ENCODE peak calls at places on chromosomes 4 and X, in five cellular contexts. J, O, D, U and L are unnamed samples.

GRCh38 chr4:138241281-138242075 is 671 bp downstream of the SLC7A11 start:
- DNase-seq in O (no peak), U (no peak), D (peak), J (no peak), L (no peak)

GRCh38 chr4:155497306-155497705 is 120.5 kb upstream of the MAP9 start:
- DNase-seq in O (no peak), U (no peak), D (no peak), J (no peak), L (no peak)

GRCh38 chrX:70254063-70254400 is 6.0 kb downstream of the P2RY4 start:
- DNase-seq in U (no peak), J (no peak), O (no peak), D (no peak), L (no peak)

GRCh38 chrX:16589211-16589610 is 60.7 kb upstream of the S100G start:
- DNase-seq in D (no peak), O (no peak), J (no peak), U (no peak), L (no peak)

GRCh38 chrX:39212456-39212855 is 411.2 kb downstream of the MID1IP1 start:
- DNase-seq in J (no peak), U (no peak), O (no peak), D (no peak), L (no peak)

GRCh38 chr4:3248811-3249661 is at the start of gene MSANTD1:
- DNase-seq in D (no peak), O (no peak), J (no peak), U (no peak), L (no peak)

GRCh38 chr4:38313999-38314561 is 349.9 kb upstream of the KLF3 start:
- DNase-seq in O (no peak), J (no peak), D (no peak), U (no peak), L (no peak)

GRCh38 chr4:118113220-118113619 is 78.9 kb downstream of the NDST3 start:
- DNase-seq in U (no peak), J (no peak), D (no peak), O (no peak), L (no peak)

GRCh38 chrX:10773318-10773717 is 152.9 kb upstream of the MID1 start:
- DNase-seq in O (no peak), D (no peak), J (no peak), U (no peak), L (no peak)

GRCh38 chr4:13178621-13179020 is 305.5 kb downstream of the RAB28 start:
- DNase-seq in U (no peak), O (no peak), D (no peak), J (no peak), L (no peak)

GRCh38 chr4:151202851-151203455 is 74.0 kb upstream of the PRSS48 start:
- DNase-seq in D (no peak), U (no peak), J (no peak), O (no peak), L (no peak)

GRCh38 chr4:125140966-125141495 is 173.7 kb upstream of the FAT4 start:
- DNase-seq in J (no peak), D (no peak), U (no peak), O (no peak), L (no peak)

GRCh38 chr4:81136161-81136910 is 78.7 kb downstream of the PRKG2 start:
- DNase-seq in J (no peak), D (no peak), U (no peak), O (no peak), L (no peak)

GRCh38 chr4:110515676-110516075 is 39.7 kb downstream of the ENPEP start:
- DNase-seq in J (no peak), O (no peak), U (no peak), D (no peak), L (no peak)

GRCh38 chr4:158758142-158758541 is 10.7 kb upstream of the FNIP2 start:
- DNase-seq in U (no peak), D (no peak), O (no peak), J (no peak), L (no peak)

GRCh38 chr4:26719954-26720552 is 136.2 kb downstream of the TBC1D19 start:
- DNase-seq in J (no peak), U (no peak), O (no peak), D (peak), L (no peak)

GRCh38 chr4:147103403-147103946 is 157.8 kb upstream of the TTC29 start:
- DNase-seq in D (no peak), O (no peak), U (no peak), J (no peak), L (no peak)

GRCh38 chr4:2084316-2084715 is 25.2 kb downstream of the NAT8L start:
- DNase-seq in J (no peak), O (no peak), U (no peak), D (no peak), L (no peak)

GRCh38 chr4:109801895-109802319 is at the start of gene CFI:
- DNase-seq in D (no peak), U (no peak), O (no peak), J (no peak), L (no peak)

GRCh38 chr4:132504438-132504837 is 644.7 kb upstream of the PCDH10 start:
- DNase-seq in O (no peak), D (no peak), U (no peak), J (no peak), L (no peak)

GRCh38 chr4:122548452-122548851 is 72.4 kb downstream of the IL21 start:
- DNase-seq in U (no peak), D (no peak), O (no peak), J (no peak), L (no peak)

GRCh38 chrX:48695925-48696300 is 621 bp upstream of the SUV39H1 start:
- DNase-seq in D (no peak), J (no peak), U (no peak), O (no peak), L (no peak)

GRCh38 chrX:17779434-17779833 is 42.1 kb downstream of the SCML1 start:
- DNase-seq in D (no peak), U (no peak), J (no peak), O (no peak), L (no peak)

GRCh38 chr4:156374069-156374468 is 420.4 kb upstream of the CTSO start:
- DNase-seq in O (no peak), U (no peak), D (no peak), J (no peak), L (no peak)

GRCh38 chr4:73600917-73601316 is 19.3 kb downstream of the RASSF6 start:
- DNase-seq in D (no peak), O (no peak), J (no peak), U (no peak), L (no peak)

GRCh38 chrX:334971-335757 is 16.6 kb upstream of the GTPBP6 start:
- DNase-seq in D (no peak), J (no peak), U (no peak), O (no peak), L (no peak)

GRCh38 chrX:27254663-27255062 is 208.5 kb downstream of the PPP4R3C start:
- DNase-seq in O (no peak), J (no peak), D (no peak), U (no peak), L (no peak)

GRCh38 chr4:45550766-45551366 is 573.0 kb downstream of the GABRG1 start:
- DNase-seq in O (no peak), U (no peak), J (no peak), D (no peak), L (no peak)

GRCh38 chr4:78100060-78100459 is 42.9 kb downstream of the FRAS1 start:
- DNase-seq in J (no peak), O (no peak), D (no peak), U (no peak), L (no peak)

GRCh38 chr4:102564399-102564921 is 63.3 kb downstream of the NFKB1 start:
- DNase-seq in U (no peak), O (no peak), D (no peak), J (no peak), L (no peak)

GRCh38 chr4:1323635-1324442 is 23.2 kb upstream of the UVSSA start:
- DNase-seq in O (no peak), D (no peak), J (no peak), U (no peak), L (peak)